ENCODE peak calls at places on chromosomes 4 and X, in five cellular contexts. L, H, B, W and S are unnamed samples.

GRCh38 chrX:97471071-97471470 is 587.4 kb downstream of the RPA4 start:
- DNase-seq in L (no peak), H (no peak), B (no peak), W (no peak), S (no peak)

GRCh38 chr4:26884486-26884988 is 23.9 kb downstream of the STIM2 start:
- DNase-seq in L (no peak), H (no peak), B (no peak), W (no peak), S (no peak)

GRCh38 chrX:34638116-34638515 is 19.0 kb downstream of the TMEM47 start:
- DNase-seq in L (no peak), H (no peak), B (no peak), W (no peak), S (no peak)

GRCh38 chr4:10173754-10174749 is 57.5 kb upstream of the WDR1 start:
- DNase-seq in L (peak; percentile 70), H (no peak), B (no peak), W (no peak), S (no peak)

GRCh38 chrX:71632923-71633657 is 14.8 kb upstream of the CXCR3 start:
- DNase-seq in L (no peak), H (no peak), B (no peak), W (no peak), S (no peak)

GRCh38 chr4:68445111-68445510 is 2.2 kb upstream of the TMPRSS11E start:
- DNase-seq in L (no peak), H (no peak), B (no peak), W (no peak), S (no peak)

GRCh38 chr4:52187603-52188002 is 136.5 kb downstream of the SPATA18 start:
- DNase-seq in L (no peak), H (no peak), B (no peak), W (no peak), S (no peak)

GRCh38 chrX:115189110-115189509 is at the start of gene RBMXL3:
- DNase-seq in L (no peak), H (no peak), B (no peak), W (peak; percentile 21), S (no peak)

GRCh38 chrX:69021095-69021494 is 144.2 kb downstream of the PJA1 start:
- DNase-seq in L (no peak), H (no peak), B (no peak), W (peak; percentile 22), S (no peak)

GRCh38 chr4:10061650-10062415 is 40.5 kb upstream of the SLC2A9 start:
- DNase-seq in L (no peak), H (no peak), B (no peak), W (no peak), S (no peak)

GRCh38 chr4:123786159-123786915 is 389.7 kb downstream of the SPRY1 start:
- DNase-seq in L (no peak), H (no peak), B (no peak), W (no peak), S (no peak)

GRCh38 chr4:106063009-106063408 is 167.7 kb downstream of the NPNT start:
- DNase-seq in L (no peak), H (no peak), B (no peak), W (no peak), S (no peak)

GRCh38 chrX:143429021-143429570 is 88.2 kb downstream of the SPANXN3 start:
- DNase-seq in L (no peak), H (no peak), B (no peak), W (no peak), S (no peak)

GRCh38 chr4:24213936-24214335 is 324.1 kb upstream of the PPARGC1A start:
- DNase-seq in L (no peak), H (no peak), B (no peak), W (no peak), S (no peak)

GRCh38 chr4:80215449-80216052 is 18.2 kb downstream of the PRDM8 start:
- DNase-seq in L (no peak), H (no peak), B (no peak), W (no peak), S (no peak)

GRCh38 chr4:106868381-106869035 is 167.6 kb downstream of the DKK2 start:
- DNase-seq in L (no peak), H (no peak), B (no peak), W (no peak), S (no peak)

GRCh38 chrX:344371-344901 is 25.8 kb upstream of the GTPBP6 start:
- DNase-seq in L (no peak), H (peak; percentile 52), B (no peak), W (peak; percentile 79), S (no peak)

GRCh38 chr4:24810016-24810415 is 14.6 kb downstream of the SOD3 start:
- DNase-seq in L (no peak), H (no peak), B (no peak), W (no peak), S (no peak)

GRCh38 chr4:9812530-9813340 is 31.3 kb downstream of the DRD5 start:
- DNase-seq in L (no peak), H (no peak), B (no peak), W (no peak), S (no peak)

GRCh38 chr4:169220446-169220845 is 50.3 kb downstream of the SH3RF1 start:
- DNase-seq in L (no peak), H (no peak), B (no peak), W (no peak), S (no peak)

GRCh38 chr4:139009702-139010101 is 5.9 kb upstream of the NOCT start:
- DNase-seq in L (no peak), H (no peak), B (no peak), W (no peak), S (no peak)

GRCh38 chr4:124534133-124534532 is 178.4 kb downstream of the ANKRD50 start:
- DNase-seq in L (no peak), H (no peak), B (no peak), W (no peak), S (no peak)

GRCh38 chr4:177573487-177573886 is 131.2 kb upstream of the AGA start:
- DNase-seq in L (no peak), H (no peak), B (no peak), W (no peak), S (no peak)

GRCh38 chr4:2306773-2307410 is 45.0 kb upstream of the MXD4 start:
- DNase-seq in L (no peak), H (no peak), B (no peak), W (no peak), S (no peak)

GRCh38 chr4:144645621-144646522 is at the start of gene HHIP:
- DNase-seq in L (peak; percentile 43), H (peak; percentile 66), B (no peak), W (peak; percentile 92), S (no peak)
- TF ChIP-seq POLR2A in L (peak; percentile 48), H (no peak), B (no peak), W (peak; percentile 65), S (no peak)

DNA sequence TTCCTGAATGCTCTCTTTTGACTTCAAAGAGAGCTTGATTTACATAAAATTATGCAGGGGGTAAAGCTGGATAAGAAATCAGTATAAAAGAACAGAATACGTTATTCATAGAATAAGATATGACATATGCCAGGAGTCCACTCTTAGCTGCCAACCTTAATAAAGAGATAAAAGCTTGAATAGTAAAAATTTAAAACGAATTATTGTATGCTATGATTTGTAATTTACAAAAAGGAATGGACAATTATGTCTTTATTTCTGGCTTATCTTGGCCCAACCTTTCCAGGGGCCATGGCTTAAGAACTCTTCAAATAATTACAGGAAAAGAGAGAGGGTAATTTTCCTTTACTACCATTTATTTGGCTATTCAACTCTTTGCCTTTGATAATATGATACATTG is 192.2 kb upstream of the ITM2A start:
- DNase-seq in L (no peak), H (no peak), B (no peak), W (no peak), S (no peak)
- H3K27ac ChIP-seq in L (no peak overlapping the region), H (no peak overlapping the region), B (no peak overlapping the region), W (no peak overlapping the region), S (no peak overlapping the region)

GRCh38 chr4:78722320-78722719 is 53.8 kb upstream of the BMP2K start:
- DNase-seq in L (no peak), H (no peak), B (no peak), W (no peak), S (no peak)

GRCh38 chr4:78722880-78723279 is 53.3 kb upstream of the BMP2K start:
- DNase-seq in L (no peak), H (no peak), B (no peak), W (no peak), S (no peak)

GRCh38 chr4:78720151-78720726 is 55.9 kb upstream of the BMP2K start:
- DNase-seq in L (no peak), H (no peak), B (no peak), W (no peak), S (no peak)

GRCh38 chr4:78721739-78722138 is 54.4 kb upstream of the BMP2K start:
- DNase-seq in L (no peak), H (no peak), B (no peak), W (no peak), S (no peak)

GRCh38 chr4:78720994-78721677 is 55.0 kb upstream of the BMP2K start:
- DNase-seq in L (no peak), H (no peak), B (no peak), W (no peak), S (no peak)
- H3K4me3 ChIP-seq in L (no peak overlapping the region), H (no peak overlapping the region), B (no peak overlapping the region), W (no peak overlapping the region), S (no peak overlapping the region)

DNA sequence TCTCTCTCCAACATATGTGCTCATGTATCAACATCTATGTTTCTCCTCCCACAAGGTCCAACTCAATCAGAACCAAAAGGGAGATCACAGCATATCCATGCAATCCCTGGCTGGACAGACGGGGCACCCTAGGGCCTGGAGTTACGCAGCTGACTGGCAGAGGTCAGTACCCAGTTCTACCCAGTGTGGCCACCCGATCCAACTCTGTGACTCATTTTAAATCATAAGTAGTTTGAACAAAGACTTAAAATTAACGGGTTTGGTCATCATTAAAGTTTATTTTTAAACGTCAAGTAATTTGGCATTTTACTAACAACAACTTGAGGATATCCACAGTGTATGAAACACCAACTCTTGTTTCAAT is 59.5 kb downstream of the APBB2 start:
- DNase-seq in L (no peak), H (no peak), B (no peak), W (no peak), S (no peak)
- TF ChIP-seq POLR2A in L (no peak), H (no peak), B (no peak), W (no peak), S (no peak)

GRCh38 chrX:15675490-15675921 is 10.9 kb upstream of the CLTRN start:
- DNase-seq in L (peak; percentile 83), H (peak; percentile 94), B (peak; percentile 77), W (peak; percentile 89), S (peak; percentile 74)
- H3K27ac ChIP-seq in L (peak overlapping the region; percentile 99), H (peak overlapping the region; percentile 98), B (peak overlapping the region; percentile 98), W (peak overlapping the region; percentile 99), S (peak overlapping the region; percentile 97)